ENCODE peak calls at places on chromosome 19, in eight cellular contexts. W, T, Q, X, S, R, Z and I are unnamed samples.
A peak's percentile ranks its signal among the peaks of the same experiment; 100 is the strongest.

GRCh38 chr19:49613374-49613773 is 22.4 kb downstream of the PRR12 start:
- DNase-seq in Q (no peak), W (no peak), S (peak; percentile 73), T (peak; percentile 63), R (no peak), X (peak; percentile 26), Z (no peak), I (peak; percentile 28)

GRCh38 chr19:47437500-47437899 is 18.2 kb upstream of the MEIS3 start:
- DNase-seq in R (no peak), S (no peak), Q (no peak), X (no peak), T (no peak), Z (no peak), W (no peak), I (no peak)

GRCh38 chr19:55687281-55688172 is 12.5 kb downstream of the EPN1 start:
- DNase-seq in R (no peak), W (no peak), T (no peak), S (no peak), Z (no peak), X (no peak), Q (no peak), I (no peak)

GRCh38 chr19:5143471-5144411 is 174.8 kb downstream of the KDM4B start:
- DNase-seq in Z (no peak), R (peak; percentile 12), T (no peak), X (no peak), S (no peak), Q (no peak), W (no peak), I (no peak)

GRCh38 chr19:13505761-13506549 is at the start of gene CACNA1A:
- DNase-seq in Q (no peak), Z (no peak), S (no peak), T (no peak), W (no peak), R (no peak), X (no peak), I (peak; percentile 7)

GRCh38 chr19:8161135-8161646 is 11.8 kb upstream of the FBN3 start:
- DNase-seq in Q (no peak), S (peak; percentile 46), W (no peak), T (peak; percentile 17), X (peak; percentile 33), Z (peak; percentile 16), R (no peak), I (no peak)

GRCh38 chr19:53883231-53883661 is 1.2 kb downstream of the PRKCG start:
- DNase-seq in Z (no peak), W (no peak), T (no peak), Q (no peak), R (no peak), X (no peak), S (no peak), I (no peak)

GRCh38 chr19:48578891-48579290 is 26.9 kb downstream of the SULT2B1 start:
- DNase-seq in S (peak; percentile 32), X (peak; percentile 23), Q (no peak), Z (no peak), W (no peak), R (no peak), T (no peak), I (no peak)

GRCh38 chr19:46475976-46476375 is 4.6 kb upstream of the PNMA8A start:
- DNase-seq in X (no peak), Q (no peak), W (no peak), S (no peak), Z (no peak), R (no peak), T (no peak), I (peak; percentile 36)

GRCh38 chr19:49058592-49058991 is 1.0 kb upstream of the CGB7 start:
- DNase-seq in X (peak; percentile 32), Q (no peak), S (peak; percentile 40), W (no peak), Z (no peak), T (no peak), R (peak; percentile 54), I (peak; percentile 57)

GRCh38 chr19:47305309-47305751 is 4.3 kb upstream of the C5AR1 start:
- DNase-seq in W (peak; percentile 20), S (peak; percentile 67), X (peak; percentile 81), Q (peak; percentile 18), T (peak; percentile 88), R (peak; percentile 78), Z (peak; percentile 50), I (peak; percentile 75)

GRCh38 chr19:33292595-33293254 is 9.6 kb downstream of the CEBPA start:
- DNase-seq in X (no peak), W (no peak), Q (no peak), R (no peak), S (peak; percentile 48), Z (no peak), T (peak; percentile 37), I (peak; percentile 89)

GRCh38 chr19:49160450-49161189 is 3.0 kb downstream of the TRPM4 start:
- DNase-seq in S (no peak), Q (no peak), R (no peak), T (no peak), W (no peak), Z (no peak), X (no peak), I (no peak)

GRCh38 chr19:32542477-32543106 is 38.4 kb upstream of the PDCD5 start:
- DNase-seq in T (no peak), X (no peak), Z (no peak), W (no peak), R (no peak), Q (no peak), S (no peak), I (no peak)

GRCh38 chr19:12841094-12841493 is 2.8 kb downstream of the MAST1 start:
- DNase-seq in W (no peak), R (no peak), Q (no peak), S (no peak), X (no peak), Z (no peak), T (no peak), I (peak; percentile 24)

GRCh38 chr19:13640611-13641010 is 123.7 kb upstream of the MRI1 start:
- DNase-seq in S (peak; percentile 51), R (no peak), W (no peak), T (peak; percentile 42), Z (no peak), Q (no peak), X (no peak), I (no peak)

GRCh38 chr19:35171730-35172129 is 17.2 kb downstream of the FXYD5 start:
- DNase-seq in X (no peak), Q (no peak), Z (no peak), R (no peak), T (no peak), W (no peak), S (no peak), I (no peak)

GRCh38 chr19:47486900-47487299 is 2.9 kb upstream of the KPTN start:
- DNase-seq in W (no peak), X (no peak), T (no peak), S (no peak), Q (no peak), Z (no peak), R (no peak), I (no peak)